ENCODE peak calls at places on chromosomes 1 and 21, in five cellular contexts. One of them, this sample, is unnamed.

GRCh38 chr1:45272943-45273342 is 53.8 kb upstream of the HPDL start:
- DNase-seq in Calu3: no peak
- DNase-seq in GM13976: no peak
- DNase-seq in PC-3: peak
- DNase-seq in endothelial cell: no peak
- DNase-seq in this sample: no peak

GRCh38 chr1:53409233-53409632 is 50.0 kb upstream of the DMRTB1 start:
- DNase-seq in Calu3: no peak
- DNase-seq in GM13976: no peak
- DNase-seq in PC-3: no peak
- DNase-seq in endothelial cell: no peak
- DNase-seq in this sample: no peak

GRCh38 chr1:91735266-91735845 is 150.6 kb downstream of the TGFBR3 start:
- DNase-seq in Calu3: no peak
- DNase-seq in GM13976: no peak
- DNase-seq in PC-3: no peak
- DNase-seq in endothelial cell: no peak
- DNase-seq in this sample: no peak

GRCh38 chr1:21577324-21577723 is 68.1 kb downstream of the ALPL start:
- DNase-seq in Calu3: no peak
- DNase-seq in GM13976: no peak
- DNase-seq in PC-3: no peak
- DNase-seq in endothelial cell: no peak
- DNase-seq in this sample: no peak

GRCh38 chr1:172671591-172671990 is 12.7 kb downstream of the FASLG start:
- DNase-seq in Calu3: no peak
- DNase-seq in GM13976: no peak
- DNase-seq in PC-3: peak
- DNase-seq in endothelial cell: no peak
- DNase-seq in this sample: no peak

GRCh38 chr21:29436143-29436542 is 137.4 kb downstream of the BACH1 start:
- DNase-seq in Calu3: no peak
- DNase-seq in GM13976: no peak
- DNase-seq in PC-3: no peak
- DNase-seq in endothelial cell: no peak
- DNase-seq in this sample: no peak

GRCh38 chr1:154405762-154406571 is 824 bp downstream of the IL6R start:
- DNase-seq in Calu3: peak
- DNase-seq in GM13976: peak
- DNase-seq in PC-3: peak
- DNase-seq in endothelial cell: peak
- DNase-seq in this sample: peak

GRCh38 chr1:201391651-201392511 is 7.2 kb downstream of the LAD1 start:
- DNase-seq in Calu3: no peak
- DNase-seq in GM13976: no peak
- DNase-seq in PC-3: no peak
- DNase-seq in endothelial cell: no peak
- DNase-seq in this sample: no peak

GRCh38 chr21:41943468-41944250 is 10.2 kb downstream of the C2CD2 start:
- DNase-seq in Calu3: no peak
- DNase-seq in GM13976: no peak
- DNase-seq in PC-3: no peak
- DNase-seq in endothelial cell: no peak
- DNase-seq in this sample: no peak

DNA sequence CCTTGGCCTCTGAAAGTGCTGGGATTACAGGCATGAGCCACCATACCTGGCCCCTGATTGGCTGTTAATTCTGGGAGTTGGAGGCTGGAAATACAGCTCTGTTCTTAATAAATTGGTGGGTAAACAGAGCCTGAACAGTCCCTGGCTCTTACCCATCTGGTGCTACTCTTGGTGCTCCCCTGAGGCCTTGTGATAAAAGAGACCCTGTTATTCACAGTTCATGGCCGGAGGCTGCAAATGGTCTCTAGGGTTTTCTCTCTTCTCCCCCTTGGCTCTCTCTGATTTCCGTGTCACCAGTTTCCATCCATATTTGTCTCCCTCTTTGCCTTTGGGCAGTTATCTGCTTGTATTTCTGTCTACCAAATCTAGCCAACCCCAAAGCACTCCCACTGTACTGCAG is 17.2 kb downstream of the NFASC start:
- DNase-seq in Calu3: no peak
- DNase-seq in GM13976: no peak
- DNase-seq in PC-3: no peak
- DNase-seq in endothelial cell: no peak
- DNase-seq in this sample: no peak
- TF ChIP-seq CTCF in Calu3: no peak
- TF ChIP-seq CTCF in GM13976: no peak
- TF ChIP-seq CTCF in PC-3: no peak
- TF ChIP-seq CTCF in endothelial cell: no peak
- TF ChIP-seq CTCF in this sample: no peak

GRCh38 chr1:236994450-236994849 is 9.8 kb downstream of the MT1HL1 start:
- DNase-seq in Calu3: no peak
- DNase-seq in GM13976: no peak
- DNase-seq in PC-3: no peak
- DNase-seq in endothelial cell: no peak
- DNase-seq in this sample: no peak

GRCh38 chr1:236997361-236997760 is 6.9 kb downstream of the MT1HL1 start:
- DNase-seq in Calu3: no peak
- DNase-seq in GM13976: no peak
- DNase-seq in PC-3: no peak
- DNase-seq in endothelial cell: no peak
- DNase-seq in this sample: no peak

GRCh38 chr1:236998571-236998970 is 5.7 kb downstream of the MT1HL1 start:
- DNase-seq in Calu3: no peak
- DNase-seq in GM13976: no peak
- DNase-seq in PC-3: no peak
- DNase-seq in endothelial cell: no peak
- DNase-seq in this sample: no peak

GRCh38 chr1:237000191-237000590 is 4.0 kb downstream of the MT1HL1 start:
- DNase-seq in Calu3: no peak
- DNase-seq in GM13976: no peak
- DNase-seq in PC-3: no peak
- DNase-seq in endothelial cell: no peak
- DNase-seq in this sample: no peak

GRCh38 chr1:236997882-236998281 is 6.4 kb downstream of the MT1HL1 start:
- DNase-seq in Calu3: no peak
- DNase-seq in GM13976: no peak
- DNase-seq in PC-3: no peak
- DNase-seq in endothelial cell: no peak
- DNase-seq in this sample: no peak
- TF ChIP-seq CTCF in Calu3: no peak
- TF ChIP-seq CTCF in GM13976: no peak
- TF ChIP-seq CTCF in PC-3: no peak
- TF ChIP-seq CTCF in endothelial cell: no peak
- TF ChIP-seq CTCF in this sample: no peak

DNA sequence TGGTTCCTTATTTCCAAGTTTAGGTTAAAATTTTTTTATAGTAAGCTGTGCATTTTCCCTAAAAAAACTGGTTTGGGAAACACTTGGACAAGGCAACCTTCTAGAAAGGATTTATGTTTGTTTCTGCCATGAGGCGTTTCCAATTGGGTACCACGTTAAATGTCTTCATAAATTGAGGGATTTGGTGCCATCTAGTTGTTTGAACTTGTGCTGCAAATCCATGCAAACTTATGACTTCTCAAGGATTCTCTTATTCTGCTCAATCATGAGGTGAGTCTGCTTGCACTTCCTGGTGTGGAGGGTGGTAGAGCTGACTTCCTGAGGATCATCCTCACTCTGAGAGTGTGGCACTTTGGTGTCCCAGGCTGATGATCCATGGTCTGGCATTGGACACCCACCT is 123.3 kb downstream of the PCNX2 start:
- DNase-seq in Calu3: no peak
- DNase-seq in GM13976: no peak
- DNase-seq in PC-3: peak
- DNase-seq in endothelial cell: no peak
- DNase-seq in this sample: no peak
- TF ChIP-seq CTCF in Calu3: no peak
- TF ChIP-seq CTCF in GM13976: no peak
- TF ChIP-seq CTCF in PC-3: peak
- TF ChIP-seq CTCF in endothelial cell: no peak
- TF ChIP-seq CTCF in this sample: no peak

DNA sequence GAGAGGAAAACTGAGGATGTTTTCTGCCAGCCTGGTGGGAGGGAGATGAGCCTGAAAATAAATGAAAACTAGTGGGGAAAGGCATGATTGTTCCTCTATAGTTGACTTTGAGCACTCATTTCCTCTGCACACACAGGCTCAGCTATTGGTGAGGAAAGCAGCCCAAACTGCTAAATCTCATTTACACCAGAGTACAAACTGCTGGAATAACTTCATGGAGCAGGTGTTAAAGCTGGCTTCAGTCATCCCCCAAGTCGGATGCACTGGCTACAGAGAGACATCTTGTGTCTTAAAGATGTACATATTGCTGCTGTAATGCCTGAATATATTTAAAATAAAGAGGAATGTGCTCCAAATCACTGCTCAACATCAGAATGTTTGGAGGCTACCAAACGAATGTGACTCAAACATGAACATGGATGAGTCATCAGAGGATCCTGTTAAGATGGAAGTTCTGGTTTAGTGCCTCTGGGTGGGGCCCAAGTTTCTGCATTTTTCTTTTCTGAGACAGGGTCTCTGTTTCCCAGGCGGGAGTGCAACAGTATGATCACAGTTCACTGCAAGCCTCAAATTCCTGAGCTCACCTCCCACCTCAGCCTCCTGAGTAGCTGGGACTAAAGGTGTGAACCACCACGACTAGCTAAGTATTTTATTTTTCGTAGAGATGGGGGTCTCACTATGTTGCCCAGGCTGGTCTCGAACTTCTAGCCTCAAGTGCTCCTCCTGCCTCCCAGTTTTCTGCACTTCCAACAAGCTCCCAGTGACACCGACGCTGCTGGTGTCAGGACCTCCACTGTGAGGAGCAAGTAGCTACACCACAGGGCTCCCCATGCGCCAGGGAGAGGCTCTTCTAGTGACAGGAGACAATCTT is 79.0 kb upstream of the KRTAP19-8 start:
- DNase-seq in Calu3: no peak
- DNase-seq in GM13976: no peak
- DNase-seq in PC-3: peak
- DNase-seq in endothelial cell: no peak
- DNase-seq in this sample: no peak
- TF ChIP-seq CTCF in Calu3: no peak
- TF ChIP-seq CTCF in GM13976: no peak
- TF ChIP-seq CTCF in PC-3: peak
- TF ChIP-seq CTCF in endothelial cell: no peak
- TF ChIP-seq CTCF in this sample: no peak

DNA sequence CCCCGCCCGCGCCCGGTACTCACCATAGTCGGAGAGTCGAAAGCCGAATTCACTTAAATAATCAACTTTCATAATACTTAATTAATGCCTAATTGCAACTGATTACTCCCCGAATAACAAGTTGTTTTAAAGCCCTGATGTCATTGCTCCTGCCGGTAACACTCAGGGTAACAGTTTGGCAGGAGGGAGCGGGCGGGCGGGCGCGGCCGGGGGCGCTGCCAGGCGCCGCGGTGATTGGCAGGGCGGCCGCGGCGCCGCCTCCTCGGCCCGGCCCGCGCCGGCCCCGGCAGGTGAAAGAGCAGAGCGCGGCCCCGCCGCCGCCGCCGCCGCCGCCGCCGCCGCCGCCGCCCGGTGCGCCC is 102.2 kb downstream of the CASZ1 start:
- DNase-seq in Calu3: no peak
- DNase-seq in GM13976: peak
- DNase-seq in PC-3: no peak
- DNase-seq in endothelial cell: no peak
- DNase-seq in this sample: no peak
- TF ChIP-seq CTCF in Calu3: no peak
- TF ChIP-seq CTCF in GM13976: no peak
- TF ChIP-seq CTCF in PC-3: no peak
- TF ChIP-seq CTCF in endothelial cell: no peak
- TF ChIP-seq CTCF in this sample: no peak